ENCODE peak calls at places on chromosomes 11 and 22, in ten cellular contexts. M, Y, Q, I, F, D, B, G, W and R are unnamed samples.
A peak's percentile ranks its signal among the peaks of the same experiment; 100 is the strongest.

GRCh38 chr22:27474711-27475547 is 326.6 kb downstream of the MN1 start:
- DNase-seq in W (peak; percentile 94), Q (no peak), M (peak; percentile 93), G (no peak), Y (no peak), B (peak; percentile 97), D (no peak), I (no peak), F (peak; percentile 83), R (peak; percentile 86)

GRCh38 chr11:126181939-126182730 is 29.3 kb downstream of the RPUSD4 start:
- DNase-seq in F (no peak), M (no peak), G (no peak), I (no peak), Y (peak; percentile 20), D (no peak), Q (no peak), B (no peak), W (no peak), R (no peak)

GRCh38 chr11:74988541-74989268 is at the start of gene NEU3:
- DNase-seq in G (peak; percentile 88), Y (peak; percentile 88), Q (peak; percentile 88), W (peak; percentile 69), I (peak; percentile 91), F (peak; percentile 78), D (peak; percentile 85), B (peak; percentile 88), M (peak; percentile 58), R (peak; percentile 65)

GRCh38 chr11:2072551-2073261 is 66.5 kb downstream of the IGF2 start:
- DNase-seq in F (no peak), I (no peak), B (no peak), W (peak; percentile 30), G (no peak), Q (no peak), M (peak; percentile 11), D (no peak), Y (no peak), R (no peak)

GRCh38 chr11:116598556-116598955 is 174.2 kb downstream of the BUD13 start:
- DNase-seq in Y (no peak), G (no peak), W (no peak), I (peak; percentile 1), M (no peak), Q (no peak), B (no peak), F (no peak), D (no peak), R (no peak)

GRCh38 chr11:3133456-3134217 is 31.5 kb downstream of the OSBPL5 start:
- DNase-seq in G (peak; percentile 64), I (no peak), D (peak; percentile 53), Y (peak; percentile 47), B (no peak), F (no peak), W (no peak), M (no peak), Q (no peak), R (no peak)

GRCh38 chr11:34929794-34930763 is 13.7 kb downstream of the PDHX start:
- DNase-seq in D (no peak), I (no peak), Y (no peak), F (peak; percentile 67), W (no peak), Q (no peak), M (no peak), G (no peak), B (no peak), R (no peak)

GRCh38 chr11:18384157-18384641 is 10.2 kb upstream of the LDHA start:
- DNase-seq in F (peak; percentile 66), D (peak; percentile 84), G (peak; percentile 87), W (peak; percentile 79), I (peak; percentile 59), B (peak; percentile 87), M (peak; percentile 98), Y (no peak), Q (no peak), R (peak; percentile 81)

GRCh38 chr11:86743223-86744118 is 56.9 kb upstream of the PRSS23 start:
- DNase-seq in G (peak; percentile 91), F (peak; percentile 60), B (peak; percentile 95), M (peak; percentile 99), D (peak; percentile 92), W (peak; percentile 99), Y (no peak), I (peak; percentile 62), Q (no peak), R (peak; percentile 100)

GRCh38 chr11:71988050-71988449 is 10.7 kb upstream of the IL18BP start:
- DNase-seq in D (peak; percentile 62), B (peak; percentile 41), Q (no peak), G (no peak), M (peak; percentile 91), W (peak; percentile 87), Y (no peak), I (no peak), F (no peak), R (peak; percentile 83)

GRCh38 chr11:31236052-31236652 is 133.4 kb downstream of the DCDC1 start:
- DNase-seq in B (peak; percentile 42), Q (no peak), M (no peak), G (no peak), Y (no peak), F (no peak), D (no peak), I (no peak), W (no peak), R (peak; percentile 9)

GRCh38 chr22:48045369-48045768 is 1282.9 kb downstream of the TBC1D22A start:
- DNase-seq in W (no peak), F (no peak), I (no peak), D (no peak), G (no peak), Y (no peak), B (no peak), Q (peak; percentile 73), M (no peak), R (no peak)

GRCh38 chr11:63870351-63871197 is 31.7 kb downstream of the MARK2 start:
- DNase-seq in B (no peak), G (no peak), W (peak; percentile 28), I (no peak), M (peak; percentile 18), F (no peak), Q (no peak), D (no peak), Y (no peak), R (peak; percentile 29)

GRCh38 chr11:59283311-59283710 is 70.6 kb upstream of the MPEG1 start:
- DNase-seq in G (no peak), F (no peak), Y (no peak), Q (no peak), D (no peak), B (no peak), I (no peak), M (no peak), W (no peak), R (no peak)

GRCh38 chr11:122183933-122184332 is 67.9 kb upstream of the BLID start:
- DNase-seq in F (no peak), Q (no peak), I (no peak), Y (no peak), B (no peak), M (no peak), W (no peak), D (no peak), G (no peak), R (no peak)

GRCh38 chr11:67506426-67507032 is 1.4 kb upstream of the PITPNM1 start:
- DNase-seq in W (no peak), M (no peak), F (no peak), D (no peak), G (peak; percentile 68), B (no peak), Q (no peak), Y (no peak), I (no peak), R (no peak)
- TF ChIP-seq CTCF in W (no peak), M (no peak), F (peak; percentile 39), D (no peak), G (no peak), B (peak; percentile 47), Q (peak; percentile 4), Y (no peak), I (no peak), R (no peak)

GRCh38 chr11:62727007-62727832 is at the start of gene HNRNPUL2:
- DNase-seq in W (peak; percentile 99), M (peak; percentile 99), G (peak; percentile 99), B (peak; percentile 100), Q (peak; percentile 100), D (peak; percentile 98), Y (peak; percentile 99), F (peak; percentile 98), I (peak; percentile 98), R (peak; percentile 99)
- TF ChIP-seq CTCF in W (peak; percentile 5), M (peak; percentile 38), G (no peak), B (no peak), Q (no peak), D (peak; percentile 15), Y (no peak), F (no peak), I (peak; percentile 2), R (no peak)

DNA sequence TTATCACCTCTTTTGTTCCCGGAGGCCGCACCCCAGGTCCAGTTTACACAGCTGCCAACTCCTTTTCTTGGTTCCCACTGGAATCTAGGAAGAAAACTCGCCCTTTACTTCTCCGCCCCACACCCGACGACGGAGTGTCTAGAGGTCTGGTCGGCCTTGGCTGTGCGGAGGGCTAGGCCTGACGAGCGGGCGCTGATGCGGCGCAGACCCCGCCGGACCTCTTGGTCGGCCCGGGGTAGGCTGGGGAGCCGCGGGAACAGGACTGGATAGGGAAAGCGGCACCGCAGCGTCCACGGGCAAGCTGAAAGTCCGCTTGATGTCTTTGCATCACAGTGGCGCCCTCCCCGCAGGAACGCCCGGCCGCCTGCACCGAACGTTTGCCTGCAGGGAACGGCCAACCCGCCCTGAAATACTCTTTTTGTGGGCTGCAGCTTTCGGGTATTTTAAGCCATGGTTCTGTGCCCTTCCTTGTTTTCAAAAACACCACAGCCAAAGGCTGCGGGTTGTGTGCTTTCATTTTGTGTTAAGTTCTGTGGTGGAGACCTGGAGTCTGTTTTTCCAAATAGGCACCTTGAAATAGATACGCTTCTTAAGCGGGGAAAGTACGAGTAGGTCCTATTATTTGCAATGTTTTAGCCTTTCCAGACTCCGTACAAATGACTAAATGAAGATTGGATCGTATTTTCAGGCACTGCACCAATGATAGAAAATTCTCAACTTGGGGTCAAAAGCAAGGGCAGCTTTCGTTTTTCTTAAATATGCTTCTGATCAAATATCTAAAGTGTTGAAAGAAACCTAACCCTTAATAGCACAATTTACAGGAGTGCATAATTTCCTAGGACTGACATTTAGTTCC is 880 bp upstream of the ZBED5 start:
- DNase-seq in D (peak; percentile 81), I (peak; percentile 57), F (peak; percentile 46), G (peak; percentile 85), B (peak; percentile 46), M (peak; percentile 58), Y (peak; percentile 76), W (peak; percentile 19), Q (peak; percentile 73), R (peak; percentile 39)
- TF ChIP-seq CTCF in D (no peak), I (no peak), F (no peak), G (no peak), B (no peak), M (no peak), Y (no peak), W (no peak), Q (no peak), R (no peak)

DNA sequence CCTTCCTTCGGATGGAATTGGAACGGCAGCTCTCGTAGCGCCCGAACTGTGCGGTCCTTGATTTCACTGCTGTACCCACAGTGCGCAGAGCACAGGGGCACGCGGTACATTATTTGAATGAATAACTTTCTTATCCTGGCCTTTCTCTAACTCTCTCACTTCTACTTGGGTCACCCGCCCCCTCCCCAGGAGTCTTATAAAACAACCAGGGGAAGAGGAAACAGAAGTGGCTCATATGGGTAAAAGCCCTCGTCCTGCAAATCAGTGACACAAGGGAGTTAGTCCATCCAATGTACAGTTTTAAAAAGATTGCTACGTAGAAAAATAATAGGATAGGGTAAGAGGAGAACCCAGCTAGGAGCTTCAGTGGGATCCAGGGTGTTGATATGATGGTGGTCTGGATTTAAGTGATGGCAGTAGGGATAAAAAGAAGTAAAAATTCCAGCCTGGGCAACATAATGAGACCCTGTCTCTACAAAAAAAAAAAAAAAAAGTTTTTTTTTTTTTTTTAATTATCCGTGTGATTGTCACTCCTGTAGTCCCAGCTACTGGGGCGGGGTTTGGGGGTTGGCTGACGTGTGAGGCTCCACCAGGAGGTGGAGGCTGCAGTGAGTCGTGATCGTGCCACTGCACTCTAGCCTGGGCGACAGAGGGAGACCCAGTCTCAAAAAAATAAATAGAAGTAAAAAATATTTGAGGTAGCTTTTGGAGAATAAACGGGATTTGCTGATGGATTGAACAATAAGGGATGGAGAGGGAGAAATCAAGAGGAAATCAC is 7.1 kb upstream of the L3MBTL2 start:
- DNase-seq in F (peak; percentile 66), Q (no peak), M (no peak), Y (peak; percentile 58), D (no peak), W (no peak), G (no peak), B (peak; percentile 27), I (peak; percentile 70), R (no peak)
- TF ChIP-seq CTCF in F (no peak), Q (peak; percentile 8), M (peak; percentile 29), Y (no peak), D (no peak), W (no peak), G (no peak), B (no peak), I (no peak), R (no peak)